ENCODE peak calls at places on chromosomes 3 and 15, in eight cellular contexts. X is HepG2, Y is kidney tubule cell, A is DMS53, F is heart left ventricle, P is H9, H is endothelial cell, N is MM.1S. T is an unnamed sample.

GRCh38 chr3:152961323-152961722 is 126.4 kb downstream of the P2RY1 start:
- DNase-seq in X (peak), Y (peak), A (peak), F (no peak), P (no peak), H (peak), N (peak), T (no peak)

GRCh38 chr3:172272699-172273098 is 175.6 kb downstream of the GHSR start:
- DNase-seq in X (no peak), Y (no peak), A (no peak), F (no peak), P (no peak), H (no peak), N (no peak), T (no peak)

GRCh38 chr15:48939686-48940085 is 24.0 kb downstream of the SHC4 start:
- DNase-seq in X (no peak), Y (peak), A (peak), F (no peak), P (no peak), H (no peak), N (no peak), T (no peak)

GRCh38 chr15:89136084-89136806 is 48.0 kb downstream of the ABHD2 start:
- DNase-seq in X (no peak), Y (no peak), A (no peak), F (no peak), P (no peak), H (no peak), N (no peak), T (no peak)

GRCh38 chr15:73724211-73724610 is 28.9 kb downstream of the INSYN1 start:
- DNase-seq in X (no peak), Y (no peak), A (no peak), F (no peak), P (no peak), H (no peak), N (no peak), T (no peak)

GRCh38 chr3:193816656-193817311 is 223.8 kb downstream of the OPA1 start:
- DNase-seq in X (no peak), Y (peak), A (peak), F (peak), P (peak), H (peak), N (no peak), T (peak)

GRCh38 chr3:77620009-77620408 is 580.1 kb downstream of the ROBO2 start:
- DNase-seq in X (no peak), Y (peak), A (no peak), F (no peak), P (no peak), H (no peak), N (no peak), T (no peak)

GRCh38 chr3:66993082-66993481 is 5.0 kb upstream of the KBTBD8 start:
- DNase-seq in X (no peak), Y (no peak), A (no peak), F (no peak), P (no peak), H (no peak), N (no peak), T (no peak)

GRCh38 chr15:68620721-68621528 is 42.1 kb downstream of the CORO2B start:
- DNase-seq in X (no peak), Y (no peak), A (no peak), F (peak), P (no peak), H (no peak), N (no peak), T (no peak)

GRCh38 chr15:101276501-101277037 is 716 bp downstream of the SELENOS start:
- DNase-seq in X (no peak), Y (peak), A (peak), F (no peak), P (no peak), H (peak), N (peak), T (no peak)

GRCh38 chr15:80371924-80372323 is 32.3 kb upstream of the ARNT2 start:
- DNase-seq in X (no peak), Y (no peak), A (no peak), F (no peak), P (no peak), H (no peak), N (no peak), T (no peak)

GRCh38 chr3:123582315-123582714 is 2.5 kb downstream of the HACD2 start:
- DNase-seq in X (no peak), Y (no peak), A (no peak), F (no peak), P (no peak), H (no peak), N (no peak), T (no peak)

GRCh38 chr3:44237665-44238064 is 4.0 kb upstream of the TOPAZ1 start:
- DNase-seq in X (no peak), Y (no peak), A (no peak), F (no peak), P (peak), H (no peak), N (no peak), T (no peak)

GRCh38 chr3:3825025-3825424 is 25.8 kb downstream of the LRRN1 start:
- DNase-seq in X (no peak), Y (no peak), A (no peak), F (no peak), P (no peak), H (no peak), N (no peak), T (no peak)

GRCh38 chr15:40486066-40486770 is 15.4 kb downstream of the CHST14 start:
- DNase-seq in X (no peak), Y (no peak), A (no peak), F (no peak), P (no peak), H (no peak), N (no peak), T (no peak)

GRCh38 chr15:75104804-75105557 is 81.6 kb downstream of the PPCDC start:
- DNase-seq in X (peak), Y (peak), A (peak), F (peak), P (no peak), H (no peak), N (peak), T (no peak)

GRCh38 chr15:33292718-33293307 is 18.0 kb upstream of the RYR3 start:
- DNase-seq in X (peak), Y (peak), A (peak), F (peak), P (peak), H (peak), N (peak), T (no peak)

GRCh38 chr3:196202516-196202970 is 8.7 kb downstream of the ZDHHC19 start:
- DNase-seq in X (peak), Y (no peak), A (peak), F (no peak), P (no peak), H (no peak), N (peak), T (no peak)

GRCh38 chr15:49428392-49429095 is 5.5 kb downstream of the FGF7 start:
- DNase-seq in X (no peak), Y (no peak), A (no peak), F (peak), P (no peak), H (no peak), N (no peak), T (no peak)

GRCh38 chr3:39255503-39256325 is 24.1 kb downstream of the CX3CR1 start:
- DNase-seq in X (no peak), Y (no peak), A (no peak), F (no peak), P (no peak), H (no peak), N (peak), T (no peak)

GRCh38 chr3:9121366-9121765 is 128.1 kb downstream of the SRGAP3 start:
- DNase-seq in X (no peak), Y (no peak), A (no peak), F (no peak), P (no peak), H (no peak), N (no peak), T (no peak)

GRCh38 chr3:33006571-33007286 is 55.3 kb downstream of the CCR4 start:
- DNase-seq in X (no peak), Y (no peak), A (no peak), F (no peak), P (no peak), H (no peak), N (no peak), T (no peak)

GRCh38 chr3:96209703-96210102 is 604.7 kb upstream of the EPHA6 start:
- DNase-seq in X (no peak), Y (no peak), A (peak), F (no peak), P (no peak), H (no peak), N (no peak), T (no peak)

GRCh38 chr3:128076783-128077624 is 24.8 kb downstream of the SEC61A1 start:
- DNase-seq in X (no peak), Y (no peak), A (no peak), F (peak), P (no peak), H (peak), N (no peak), T (no peak)

GRCh38 chr15:95559875-95560394 is 770.6 kb upstream of the NR2F2 start:
- DNase-seq in X (no peak), Y (peak), A (no peak), F (no peak), P (no peak), H (no peak), N (no peak), T (no peak)

T was measured in iPS DF 19.7.